ENCODE peak calls at places on chromosome 2, in four cellular contexts. X is lower lobe of right lung; D is kidney; Z is effector memory CD4-positive, alpha-beta T cell. J is an unnamed sample. For H3K4me1, the result is how much of the 10 kb centered on the place peaks cover.

GRCh38 chr2:118185210-118186109 is 97.2 kb downstream of the INSIG2 start:
- DNase-seq in X (peak), Z (peak), D (peak), J (no peak)

GRCh38 chr2:198692907-198693510 is 764.7 kb downstream of the SATB2 start:
- DNase-seq in Z (no peak), D (no peak), X (no peak), J (no peak)

GRCh38 chr2:41698787-41699422 is 348.9 kb upstream of the PKDCC start:
- DNase-seq in Z (no peak), D (no peak), X (no peak), J (no peak)

GRCh38 chr2:85905187-85905666 is 16.4 kb upstream of the ST3GAL5 start:
- DNase-seq in Z (no peak), X (no peak), D (no peak), J (no peak)

GRCh38 chr2:96957299-96957698 is 29.1 kb downstream of the FAM178B start:
- DNase-seq in D (no peak), Z (no peak), X (no peak), J (no peak)

GRCh38 chr2:12076810-12077209 is 330.4 kb downstream of the LPIN1 start:
- DNase-seq in X (no peak), Z (no peak), D (no peak), J (no peak)

GRCh38 chr2:49490710-49491109 is 336.4 kb upstream of the FSHR start:
- DNase-seq in X (peak), D (peak), Z (no peak), J (no peak)

GRCh38 chr2:101974663-101975062 is 17.1 kb upstream of the IL1R2 start:
- DNase-seq in Z (no peak), D (no peak), X (no peak), J (no peak)

GRCh38 chr2:205524656-205525055 is 157.6 kb upstream of the NRP2 start:
- DNase-seq in D (no peak), X (no peak), Z (no peak), J (no peak)

GRCh38 chr2:9136997-9137819 is 69.4 kb upstream of the ASAP2 start:
- DNase-seq in Z (no peak), D (peak), X (no peak), J (no peak)

GRCh38 chr2:40240067-40240466 is 211.8 kb downstream of the SLC8A1 start:
- DNase-seq in D (peak), Z (no peak), X (peak), J (peak)

GRCh38 chr2:61910603-61911002 is 5.1 kb downstream of the COMMD1 start:
- DNase-seq in X (no peak), Z (no peak), D (no peak), J (no peak)

GRCh38 chr2:219446101-219446504 is 11.5 kb downstream of the SPEG start:
- DNase-seq in D (no peak), X (no peak), Z (no peak), J (peak)

GRCh38 chr2:3008551-3009498 is 368.8 kb downstream of the EIPR1 start:
- DNase-seq in Z (no peak), X (no peak), D (no peak), J (no peak)

GRCh38 chr2:226118471-226119429 is 680.9 kb downstream of the IRS1 start:
- DNase-seq in X (no peak), Z (no peak), D (no peak), J (no peak)

GRCh38 chr2:28286678-28287077 is 106.0 kb upstream of the FOSL2 start:
- DNase-seq in D (no peak), X (no peak), Z (no peak), J (no peak)

GRCh38 chr2:95292623-95293260 is 4.4 kb upstream of the KCNIP3 start:
- DNase-seq in X (no peak), Z (no peak), D (no peak), J (no peak)

GRCh38 chr2:62243983-62244382 is 48.1 kb downstream of the B3GNT2 start:
- DNase-seq in Z (no peak), D (no peak), X (no peak), J (no peak)

GRCh38 chr2:24274809-24275208 is 85.5 kb downstream of the ITSN2 start:
- DNase-seq in D (no peak), Z (no peak), X (no peak), J (no peak)

GRCh38 chr2:25246001-25246400 is 77.6 kb upstream of the POMC start:
- DNase-seq in Z (no peak), X (no peak), D (no peak), J (no peak)

GRCh38 chr2:208490492-208490891 is 83.9 kb downstream of the PTH2R start:
- DNase-seq in X (no peak), Z (no peak), D (no peak), J (no peak)

GRCh38 chr2:1670636-1671035 is 73.7 kb downstream of the PXDN start:
- DNase-seq in X (no peak), Z (no peak), D (no peak), J (no peak)

GRCh38 chr2:109442715-109443319 is 170.9 kb downstream of the SEPTIN10 start:
- DNase-seq in D (no peak), X (no peak), Z (no peak), J (no peak)

GRCh38 chr2:44479127-44479887 is 117.6 kb downstream of the CAMKMT start:
- DNase-seq in X (no peak), Z (peak), D (no peak), J (no peak)

GRCh38 chr2:150607471-150607870 is 120.0 kb upstream of the RND3 start:
- DNase-seq in X (no peak), D (no peak), Z (no peak), J (no peak)

GRCh38 chr2:217208867-217209266 is 349.0 kb upstream of the TNP1 start:
- DNase-seq in D (no peak), X (no peak), Z (no peak), J (no peak)

GRCh38 chr2:207729465-207729998 is 18.1 kb downstream of the CCNYL1 start:
- DNase-seq in Z (no peak), D (no peak), X (no peak), J (no peak)

GRCh38 chr2:208373460-208374089 is 33.0 kb upstream of the PTH2R start:
- DNase-seq in X (no peak), D (no peak), Z (peak), J (no peak)

GRCh38 chr2:229634574-229635185 is 79.7 kb downstream of the DNER start:
- DNase-seq in Z (no peak), X (no peak), D (no peak), J (no peak)

GRCh38 chr2:134683561-134684112 is 35.2 kb downstream of the TMEM163 start:
- DNase-seq in Z (no peak), X (no peak), D (no peak), J (no peak)

GRCh38 chr2:28544405-28544914 is 48.6 kb downstream of the PLB1 start:
- DNase-seq in X (no peak), D (no peak), Z (peak), J (no peak)

GRCh38 chr2:45028276-45028675 is 19.0 kb upstream of the SIX2 start:
- DNase-seq in Z (no peak), X (no peak), D (no peak), J (no peak)

GRCh38 chr2:150791567-150791966 is 304.1 kb upstream of the RND3 start:
- DNase-seq in Z (no peak), X (no peak), D (no peak), J (no peak)

GRCh38 chr2:56133931-56134629 is 49.7 kb upstream of the CCDC85A start:
- DNase-seq in Z (no peak), D (no peak), X (no peak), J (no peak)

GRCh38 chr2:217844696-217845095 is 158.1 kb downstream of the TNS1 start:
- DNase-seq in X (no peak), Z (no peak), D (no peak), J (no peak)

GRCh38 chr2:40173276-40173675 is 278.6 kb downstream of the SLC8A1 start:
- DNase-seq in X (no peak), D (no peak), Z (no peak), J (no peak)

DNA sequence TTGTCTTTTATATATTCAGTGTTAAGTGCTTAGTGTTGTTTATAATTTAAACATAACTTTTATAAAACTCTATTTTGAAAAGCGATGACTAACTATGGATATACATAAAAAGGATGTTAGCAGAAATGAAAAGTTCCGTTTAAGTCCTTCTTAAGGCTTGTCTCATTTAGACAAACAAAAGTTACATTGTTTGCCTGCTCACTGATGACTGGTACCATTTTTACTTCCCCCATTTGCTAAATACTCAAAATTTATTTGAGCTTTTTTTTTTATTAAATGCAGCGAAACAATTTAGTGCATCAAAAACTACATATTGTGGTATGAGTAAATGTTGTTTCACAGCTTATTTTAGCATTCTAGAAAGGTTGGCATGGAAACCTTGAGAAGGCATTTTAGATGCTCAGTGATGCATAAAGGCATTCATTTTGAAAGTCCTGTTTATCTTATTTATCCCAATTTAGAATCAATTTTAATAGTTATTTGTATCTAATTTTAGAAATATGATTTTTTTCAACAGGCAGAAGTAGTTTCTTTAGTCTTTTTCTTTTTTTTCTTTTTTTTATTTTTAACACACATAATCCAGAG is 100.0 kb downstream of the MAP2 start:
- DNase-seq in D (no peak), X (no peak), Z (no peak), J (no peak)
- H3K4me3 ChIP-seq in D (no peak), X (no peak), Z (no peak), J (no peak)

GRCh38 chr2:121491566-121491965 is 39.1 kb upstream of the RNU4ATAC start:
- DNase-seq in X (no peak), Z (no peak), D (no peak), J (no peak)
- H3K4me1 ChIP-seq in X (under half), Z (under half), D (under half), J (under half)

DNA sequence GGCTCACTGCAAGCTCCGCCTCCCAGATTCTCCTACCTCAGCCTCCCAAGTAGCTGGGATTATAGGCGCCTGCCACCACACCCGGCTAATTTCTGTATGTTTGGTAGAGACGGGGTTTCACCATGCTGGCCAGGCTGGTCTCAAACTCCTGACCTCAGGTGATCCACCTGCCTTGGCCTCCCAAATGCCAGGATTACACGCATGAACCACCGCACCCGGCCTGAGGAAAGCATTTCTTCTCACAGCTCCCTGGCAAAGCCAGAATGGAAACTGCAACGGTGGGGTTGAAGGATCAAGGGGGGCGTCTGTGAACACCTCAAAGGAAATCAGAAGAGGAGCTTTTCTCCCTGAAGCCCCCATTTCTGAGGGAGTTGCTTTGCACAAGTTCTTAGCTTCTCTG is 11.2 kb upstream of the TEX51 start:
- DNase-seq in X (no peak), Z (no peak), D (no peak), J (no peak)
- H3K4me3 ChIP-seq in X (no peak), Z (no peak), D (no peak), J (no peak)

GRCh38 chr2:234977228-234977679 is 25.4 kb downstream of the SH3BP4 start:
- DNase-seq in D (no peak), X (no peak), Z (no peak), J (no peak)
- H3K4me1 ChIP-seq in D (under half), X (half or more), Z (under half), J (under half)

GRCh38 chr2:195612515-195613495 is 44.2 kb upstream of the SLC39A10 start:
- DNase-seq in Z (no peak), X (no peak), D (no peak), J (no peak)
- H3K4me3 ChIP-seq in Z (no peak), X (peak), D (peak), J (peak)

GRCh38 chr2:237423891-237424290 is 9.9 kb upstream of the COL6A3 start:
- DNase-seq in Z (no peak), X (no peak), D (no peak), J (no peak)

GRCh38 chr2:237424544-237424943 is 10.6 kb upstream of the COL6A3 start:
- DNase-seq in Z (no peak), D (no peak), X (no peak), J (no peak)

GRCh38 chr2:237421542-237422047 is 7.6 kb upstream of the COL6A3 start:
- DNase-seq in Z (peak), X (peak), D (peak), J (no peak)

GRCh38 chr2:237418300-237418699 is 4.3 kb upstream of the COL6A3 start:
- DNase-seq in X (no peak), Z (no peak), D (no peak), J (no peak)

GRCh38 chr2:237422309-237422708 is 8.3 kb upstream of the COL6A3 start:
- DNase-seq in X (no peak), Z (no peak), D (no peak), J (no peak)
- H3K4me1 ChIP-seq in X (under half), Z (under half), D (under half), J (under half)

GRCh38 chr2:175571078-175571653 is 389.7 kb upstream of the ATP5MC3 start:
- DNase-seq in X (no peak), Z (no peak), D (no peak), J (no peak)
- H3K4me3 ChIP-seq in X (no peak), Z (no peak), D (no peak), J (no peak)

GRCh38 chr2:189610700-189611099 is 30.1 kb upstream of the SLC40A1 start:
- DNase-seq in X (no peak), D (no peak), Z (no peak), J (no peak)
- H3K4me1 ChIP-seq in X (under half), D (under half), Z (under half), J (under half)